ENCODE peak calls at places on chromosomes 6 and 20, in seven cellular contexts. One of them, this sample, is unnamed.

GRCh38 chr6:137832110-137832509 is 34.9 kb upstream of the TNFAIP3 start:
- DNase-seq in lower lobe of right lung: no peak
- DNase-seq in breast epithelium: no peak
- DNase-seq in keratinocyte: no peak
- DNase-seq in CD8-positive, alpha-beta T cell: no peak
- DNase-seq in neuronal stem cell: no peak
- DNase-seq in GM23248: peak; percentile 85
- DNase-seq in this sample: no peak

GRCh38 chr6:167341038-167341613 is 16.2 kb downstream of the TTLL2 start:
- DNase-seq in neuronal stem cell: no peak
- DNase-seq in breast epithelium: no peak
- DNase-seq in lower lobe of right lung: no peak
- DNase-seq in keratinocyte: no peak
- DNase-seq in GM23248: no peak
- DNase-seq in CD8-positive, alpha-beta T cell: no peak
- DNase-seq in this sample: no peak

GRCh38 chr20:47274449-47275108 is 81.9 kb downstream of the ZMYND8 start:
- DNase-seq in lower lobe of right lung: no peak
- DNase-seq in keratinocyte: peak; percentile 36
- DNase-seq in GM23248: peak; percentile 95
- DNase-seq in breast epithelium: no peak
- DNase-seq in neuronal stem cell: no peak
- DNase-seq in CD8-positive, alpha-beta T cell: no peak
- DNase-seq in this sample: no peak

GRCh38 chr6:166688286-166688685 is 61.2 kb upstream of the RPS6KA2 start:
- DNase-seq in CD8-positive, alpha-beta T cell: no peak
- DNase-seq in GM23248: no peak
- DNase-seq in neuronal stem cell: no peak
- DNase-seq in breast epithelium: no peak
- DNase-seq in lower lobe of right lung: no peak
- DNase-seq in keratinocyte: no peak
- DNase-seq in this sample: no peak

GRCh38 chr6:1498491-1499113 is 109.2 kb downstream of the FOXF2 start:
- DNase-seq in GM23248: peak; percentile 49
- DNase-seq in neuronal stem cell: no peak
- DNase-seq in keratinocyte: no peak
- DNase-seq in breast epithelium: no peak
- DNase-seq in CD8-positive, alpha-beta T cell: no peak
- DNase-seq in lower lobe of right lung: no peak
- DNase-seq in this sample: no peak

GRCh38 chr20:60354181-60354580 is 396.0 kb downstream of the CDH26 start:
- DNase-seq in keratinocyte: no peak
- DNase-seq in GM23248: no peak
- DNase-seq in lower lobe of right lung: no peak
- DNase-seq in CD8-positive, alpha-beta T cell: no peak
- DNase-seq in breast epithelium: no peak
- DNase-seq in neuronal stem cell: no peak
- DNase-seq in this sample: no peak

GRCh38 chr20:33871362-33871761 is 60.2 kb downstream of the CHMP4B start:
- DNase-seq in neuronal stem cell: no peak
- DNase-seq in keratinocyte: no peak
- DNase-seq in GM23248: peak; percentile 13
- DNase-seq in breast epithelium: no peak
- DNase-seq in lower lobe of right lung: no peak
- DNase-seq in CD8-positive, alpha-beta T cell: no peak
- DNase-seq in this sample: no peak

GRCh38 chr6:149026530-149026942 is 279.7 kb downstream of the UST start:
- DNase-seq in keratinocyte: peak; percentile 38
- DNase-seq in CD8-positive, alpha-beta T cell: no peak
- DNase-seq in breast epithelium: no peak
- DNase-seq in GM23248: peak; percentile 94
- DNase-seq in lower lobe of right lung: no peak
- DNase-seq in neuronal stem cell: peak; percentile 44
- DNase-seq in this sample: no peak

GRCh38 chr6:33251390-33252012 is 20.2 kb downstream of the VPS52 start:
- DNase-seq in neuronal stem cell: no peak
- DNase-seq in GM23248: peak; percentile 58
- DNase-seq in lower lobe of right lung: no peak
- DNase-seq in breast epithelium: no peak
- DNase-seq in keratinocyte: no peak
- DNase-seq in CD8-positive, alpha-beta T cell: no peak
- DNase-seq in this sample: no peak

GRCh38 chr6:145206247-145206907 is 528.9 kb downstream of the EPM2A start:
- DNase-seq in keratinocyte: no peak
- DNase-seq in breast epithelium: no peak
- DNase-seq in GM23248: peak; percentile 80
- DNase-seq in lower lobe of right lung: no peak
- DNase-seq in CD8-positive, alpha-beta T cell: no peak
- DNase-seq in neuronal stem cell: no peak
- DNase-seq in this sample: no peak

GRCh38 chr20:4613718-4614620 is 107.7 kb upstream of the PRND start:
- DNase-seq in neuronal stem cell: no peak
- DNase-seq in lower lobe of right lung: no peak
- DNase-seq in CD8-positive, alpha-beta T cell: peak; percentile 69
- DNase-seq in GM23248: peak; percentile 77
- DNase-seq in breast epithelium: peak; percentile 67
- DNase-seq in keratinocyte: peak; percentile 38
- DNase-seq in this sample: peak; percentile 67

GRCh38 chr6:135219346-135219745 is 38.2 kb downstream of the MYB start:
- DNase-seq in CD8-positive, alpha-beta T cell: no peak
- DNase-seq in GM23248: no peak
- DNase-seq in neuronal stem cell: no peak
- DNase-seq in keratinocyte: no peak
- DNase-seq in breast epithelium: no peak
- DNase-seq in lower lobe of right lung: no peak
- DNase-seq in this sample: no peak

GRCh38 chr20:5845686-5846651 is 95.8 kb downstream of the SHLD1 start:
- DNase-seq in keratinocyte: no peak
- DNase-seq in CD8-positive, alpha-beta T cell: no peak
- DNase-seq in neuronal stem cell: no peak
- DNase-seq in GM23248: peak; percentile 49
- DNase-seq in lower lobe of right lung: no peak
- DNase-seq in breast epithelium: no peak
- DNase-seq in this sample: no peak

GRCh38 chr20:19807901-19808300 is 49.8 kb downstream of the RIN2 start:
- DNase-seq in neuronal stem cell: no peak
- DNase-seq in GM23248: no peak
- DNase-seq in breast epithelium: no peak
- DNase-seq in keratinocyte: no peak
- DNase-seq in CD8-positive, alpha-beta T cell: no peak
- DNase-seq in lower lobe of right lung: no peak
- DNase-seq in this sample: no peak

GRCh38 chr20:48886189-48886588 is 35.3 kb upstream of the ARFGEF2 start:
- DNase-seq in neuronal stem cell: no peak
- DNase-seq in CD8-positive, alpha-beta T cell: no peak
- DNase-seq in lower lobe of right lung: no peak
- DNase-seq in keratinocyte: no peak
- DNase-seq in breast epithelium: no peak
- DNase-seq in GM23248: no peak
- DNase-seq in this sample: no peak

GRCh38 chr6:31161216-31162126 is 3.1 kb downstream of the TCF19 start:
- DNase-seq in CD8-positive, alpha-beta T cell: no peak
- DNase-seq in neuronal stem cell: no peak
- DNase-seq in GM23248: no peak
- DNase-seq in breast epithelium: no peak
- DNase-seq in keratinocyte: no peak
- DNase-seq in lower lobe of right lung: no peak
- DNase-seq in this sample: no peak

GRCh38 chr6:31158863-31159855 is 770 bp downstream of the TCF19 start:
- DNase-seq in keratinocyte: no peak
- DNase-seq in CD8-positive, alpha-beta T cell: peak; percentile 13
- DNase-seq in breast epithelium: no peak
- DNase-seq in lower lobe of right lung: no peak
- DNase-seq in GM23248: peak; percentile 52
- DNase-seq in neuronal stem cell: no peak
- DNase-seq in this sample: no peak

GRCh38 chr6:31156647-31157046 is 955 bp downstream of the CCHCR1 start:
- DNase-seq in neuronal stem cell: no peak
- DNase-seq in GM23248: no peak
- DNase-seq in CD8-positive, alpha-beta T cell: no peak
- DNase-seq in breast epithelium: no peak
- DNase-seq in lower lobe of right lung: no peak
- DNase-seq in keratinocyte: no peak
- DNase-seq in this sample: no peak

GRCh38 chr6:31157543-31158139 is at the start of gene CCHCR1:
- DNase-seq in keratinocyte: no peak
- DNase-seq in neuronal stem cell: no peak
- DNase-seq in CD8-positive, alpha-beta T cell: no peak
- DNase-seq in GM23248: peak; percentile 33
- DNase-seq in lower lobe of right lung: no peak
- DNase-seq in breast epithelium: no peak
- DNase-seq in this sample: no peak

GRCh38 chr6:31158140-31158862 is at the start of gene TCF19:
- DNase-seq in keratinocyte: peak; percentile 96
- DNase-seq in neuronal stem cell: peak; percentile 99
- DNase-seq in CD8-positive, alpha-beta T cell: peak; percentile 99
- DNase-seq in breast epithelium: peak; percentile 98
- DNase-seq in lower lobe of right lung: peak; percentile 99
- DNase-seq in GM23248: peak; percentile 100
- DNase-seq in this sample: peak; percentile 93
- H3K27ac ChIP-seq in keratinocyte: peak within 1 kb of the TSS; percentile 59
- H3K27ac ChIP-seq in neuronal stem cell: peak within 1 kb of the TSS; percentile 88
- H3K27ac ChIP-seq in CD8-positive, alpha-beta T cell: peak within 1 kb of the TSS; percentile 40
- H3K27ac ChIP-seq in breast epithelium: peak within 1 kb of the TSS; percentile 90
- H3K27ac ChIP-seq in lower lobe of right lung: peak within 1 kb of the TSS; percentile 59
- H3K27ac ChIP-seq in GM23248: peak within 1 kb of the TSS; percentile 33
- H3K27ac ChIP-seq in this sample: peak within 1 kb of the TSS; percentile 66

GRCh38 chr6:111983197-111983596 is 70.7 kb upstream of the CCN6 start:
- DNase-seq in CD8-positive, alpha-beta T cell: no peak
- DNase-seq in breast epithelium: no peak
- DNase-seq in lower lobe of right lung: no peak
- DNase-seq in keratinocyte: no peak
- DNase-seq in GM23248: no peak
- DNase-seq in neuronal stem cell: no peak
- DNase-seq in this sample: no peak
- H3K27ac ChIP-seq in CD8-positive, alpha-beta T cell: no peak overlapping the region
- H3K27ac ChIP-seq in breast epithelium: peak overlapping the region; percentile 46
- H3K27ac ChIP-seq in lower lobe of right lung: no peak overlapping the region
- H3K27ac ChIP-seq in keratinocyte: no peak overlapping the region
- H3K27ac ChIP-seq in GM23248: no peak overlapping the region
- H3K27ac ChIP-seq in neuronal stem cell: no peak overlapping the region
- H3K27ac ChIP-seq in this sample: no peak overlapping the region

GRCh38 chr6:107243471-107243870 is 128.2 kb upstream of the BEND3 start:
- DNase-seq in CD8-positive, alpha-beta T cell: no peak
- DNase-seq in lower lobe of right lung: no peak
- DNase-seq in neuronal stem cell: no peak
- DNase-seq in keratinocyte: no peak
- DNase-seq in GM23248: no peak
- DNase-seq in breast epithelium: no peak
- DNase-seq in this sample: no peak

GRCh38 chr6:107246972-107247615 is 131.8 kb upstream of the BEND3 start:
- DNase-seq in lower lobe of right lung: no peak
- DNase-seq in CD8-positive, alpha-beta T cell: no peak
- DNase-seq in neuronal stem cell: no peak
- DNase-seq in breast epithelium: no peak
- DNase-seq in GM23248: no peak
- DNase-seq in keratinocyte: no peak
- DNase-seq in this sample: no peak

GRCh38 chr6:107246249-107246971 is 131.1 kb upstream of the BEND3 start:
- DNase-seq in GM23248: no peak
- DNase-seq in keratinocyte: no peak
- DNase-seq in CD8-positive, alpha-beta T cell: no peak
- DNase-seq in lower lobe of right lung: no peak
- DNase-seq in breast epithelium: no peak
- DNase-seq in neuronal stem cell: no peak
- DNase-seq in this sample: no peak

GRCh38 chr6:107244082-107244741 is 128.9 kb upstream of the BEND3 start:
- DNase-seq in keratinocyte: no peak
- DNase-seq in GM23248: no peak
- DNase-seq in neuronal stem cell: no peak
- DNase-seq in breast epithelium: no peak
- DNase-seq in lower lobe of right lung: no peak
- DNase-seq in CD8-positive, alpha-beta T cell: no peak
- DNase-seq in this sample: no peak

GRCh38 chr6:107244742-107245470 is 129.6 kb upstream of the BEND3 start:
- DNase-seq in breast epithelium: no peak
- DNase-seq in CD8-positive, alpha-beta T cell: no peak
- DNase-seq in GM23248: no peak
- DNase-seq in neuronal stem cell: no peak
- DNase-seq in keratinocyte: no peak
- DNase-seq in lower lobe of right lung: no peak
- DNase-seq in this sample: no peak
- H3K27ac ChIP-seq in breast epithelium: no peak overlapping the region
- H3K27ac ChIP-seq in CD8-positive, alpha-beta T cell: no peak overlapping the region
- H3K27ac ChIP-seq in GM23248: no peak overlapping the region
- H3K27ac ChIP-seq in neuronal stem cell: no peak overlapping the region
- H3K27ac ChIP-seq in keratinocyte: no peak overlapping the region
- H3K27ac ChIP-seq in lower lobe of right lung: no peak overlapping the region
- H3K27ac ChIP-seq in this sample: no peak overlapping the region

DNA sequence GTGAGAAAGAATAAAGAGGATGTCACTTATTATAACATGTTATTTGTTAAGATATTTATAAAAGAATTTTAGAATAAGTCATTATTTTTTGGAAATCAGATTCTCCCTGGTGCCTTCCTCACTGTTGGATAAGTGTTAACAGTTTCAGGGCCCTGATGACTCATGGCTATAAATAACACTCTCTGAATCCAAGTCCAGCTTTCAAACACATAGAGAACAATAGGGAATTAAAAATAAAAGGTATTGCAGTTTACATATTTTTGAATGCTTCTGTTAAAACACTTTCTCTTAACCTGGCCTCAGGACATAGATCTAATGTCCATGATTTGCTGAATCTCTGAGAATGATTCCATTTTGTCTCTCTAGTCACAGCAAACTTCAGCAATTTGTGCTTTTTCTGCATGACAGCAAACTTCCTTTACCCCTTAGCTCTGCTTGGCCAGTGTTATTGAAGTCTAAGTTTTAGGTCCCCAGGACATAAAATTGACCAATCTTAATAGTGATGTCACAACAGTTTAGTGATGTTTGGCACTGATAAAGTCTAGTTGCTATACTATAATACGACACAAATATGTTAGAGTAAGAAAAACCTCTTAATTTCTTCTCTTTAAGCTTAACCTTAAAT is 1192.4 kb upstream of the CITED2 start:
- DNase-seq in neuronal stem cell: no peak
- DNase-seq in keratinocyte: no peak
- DNase-seq in lower lobe of right lung: no peak
- DNase-seq in breast epithelium: no peak
- DNase-seq in CD8-positive, alpha-beta T cell: no peak
- DNase-seq in GM23248: peak; percentile 82
- DNase-seq in this sample: no peak
- H3K27ac ChIP-seq in neuronal stem cell: no peak overlapping the region
- H3K27ac ChIP-seq in keratinocyte: no peak overlapping the region
- H3K27ac ChIP-seq in lower lobe of right lung: no peak overlapping the region
- H3K27ac ChIP-seq in breast epithelium: no peak overlapping the region
- H3K27ac ChIP-seq in CD8-positive, alpha-beta T cell: no peak overlapping the region
- H3K27ac ChIP-seq in GM23248: peak overlapping the region; percentile 52
- H3K27ac ChIP-seq in this sample: no peak overlapping the region

GRCh38 chr6:158046201-158047119 is 64.8 kb downstream of the SYNJ2 start:
- DNase-seq in CD8-positive, alpha-beta T cell: peak; percentile 42
- DNase-seq in breast epithelium: no peak
- DNase-seq in lower lobe of right lung: peak; percentile 10
- DNase-seq in GM23248: peak; percentile 25
- DNase-seq in keratinocyte: no peak
- DNase-seq in neuronal stem cell: no peak
- DNase-seq in this sample: no peak
- H3K27ac ChIP-seq in CD8-positive, alpha-beta T cell: peak overlapping the region; percentile 25
- H3K27ac ChIP-seq in breast epithelium: no peak overlapping the region
- H3K27ac ChIP-seq in lower lobe of right lung: no peak overlapping the region
- H3K27ac ChIP-seq in GM23248: peak overlapping the region; percentile 82
- H3K27ac ChIP-seq in keratinocyte: no peak overlapping the region
- H3K27ac ChIP-seq in neuronal stem cell: no peak overlapping the region
- H3K27ac ChIP-seq in this sample: peak overlapping the region; percentile 49

This sample was measured in substantia nigra.